ENCODE peak calls at places on chromosomes 2 and 18, in five cellular contexts. Z is colonic mucosa, F is heart left ventricle, N is BE2C, W is aorta. G is an unnamed sample. For H3K36me3 and H3K4me1, the result is how much of the 10 kb centered on the place peaks cover.

GRCh38 chr2:109247812-109248211 is 118.8 kb downstream of the SH3RF3 start:
- DNase-seq in W (no peak), Z (no peak), F (no peak), N (no peak), G (no peak)

GRCh38 chr2:7203056-7203467 is 285.9 kb downstream of the RNF144A start:
- DNase-seq in Z (peak), W (peak), F (peak), N (peak), G (no peak)

GRCh38 chr18:65567372-65567771 is 183.4 kb upstream of the CDH7 start:
- DNase-seq in W (no peak), F (no peak), N (no peak), Z (no peak), G (no peak)

GRCh38 chr18:36636237-36636792 is 192.5 kb downstream of the TPGS2 start:
- DNase-seq in W (no peak), N (no peak), Z (no peak), F (no peak), G (no peak)

GRCh38 chr2:112166801-112167499 is 28.8 kb downstream of the FBLN7 start:
- DNase-seq in W (no peak), Z (no peak), F (no peak), N (no peak), G (no peak)

GRCh38 chr2:99140860-99141109 is 722 bp upstream of the C2orf15 start:
- DNase-seq in Z (no peak), F (no peak), N (no peak), W (no peak), G (no peak)

GRCh38 chr2:91477731-91478672 is 2786.5 kb downstream of the RPIA start:
- DNase-seq in N (peak), W (peak), Z (no peak), F (peak), G (peak)

GRCh38 chr2:80086831-80087230 is 217.7 kb downstream of the LRRTM1 start:
- DNase-seq in F (no peak), N (peak), Z (no peak), W (no peak), G (no peak)

GRCh38 chr2:206657087-206657486 is 14.8 kb downstream of the FAM237A start:
- DNase-seq in N (no peak), W (no peak), Z (no peak), F (no peak), G (no peak)

GRCh38 chr2:28049416-28049815 is 158.9 kb downstream of the BABAM2 start:
- DNase-seq in N (no peak), Z (no peak), F (no peak), W (no peak), G (no peak)
- H3K36me3 ChIP-seq in N (under half), Z (under half), F (under half), W (under half), G (under half)

DNA sequence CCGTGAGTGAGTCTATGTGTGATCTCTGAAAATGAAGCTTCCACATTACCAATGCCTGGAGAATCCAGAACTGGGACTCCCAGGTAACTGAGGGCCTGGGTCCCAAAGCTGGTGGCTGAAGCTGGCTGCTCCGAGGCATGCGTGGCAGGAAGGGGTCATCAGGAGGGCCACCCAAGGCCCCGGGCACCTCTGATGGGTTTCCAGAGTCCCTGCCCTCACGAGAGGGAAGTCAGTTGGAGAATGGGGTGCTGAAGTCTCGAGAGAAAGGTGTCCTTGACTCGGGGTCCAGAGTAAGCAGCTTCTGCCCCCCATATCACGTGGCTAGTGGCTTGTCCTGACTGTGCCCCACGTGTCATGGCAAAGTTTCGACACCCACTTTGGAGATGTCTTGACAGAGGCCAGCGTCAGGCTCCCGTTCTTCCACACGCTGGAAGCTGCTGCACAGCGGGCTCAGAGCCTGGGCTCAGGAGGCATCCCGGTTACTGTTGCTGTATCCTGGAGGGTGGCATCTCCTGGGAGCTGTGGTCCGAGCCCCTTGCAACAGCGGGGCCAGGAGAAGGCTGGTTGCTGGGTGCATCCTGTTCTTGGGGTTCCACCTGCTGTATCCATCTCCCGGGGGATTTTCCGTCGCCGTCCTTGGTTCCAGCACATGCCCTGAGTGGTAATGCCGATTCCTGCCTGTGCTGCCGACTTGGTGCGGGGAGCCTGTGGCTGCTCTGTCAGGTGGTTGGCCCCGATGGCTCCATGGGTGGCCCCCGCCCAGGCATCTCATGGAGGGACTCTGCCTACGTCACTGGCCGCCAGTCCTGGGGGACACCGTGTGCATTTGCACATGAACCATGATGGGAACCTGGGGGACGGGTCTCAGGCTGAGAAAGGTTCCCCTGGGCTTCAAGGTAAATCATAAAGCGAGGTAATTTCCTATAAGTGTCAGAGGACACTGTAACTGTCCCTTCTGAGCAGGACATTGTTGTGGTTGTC is 183.3 kb upstream of the HDAC4 start:
- DNase-seq in W (peak), F (no peak), N (no peak), Z (no peak), G (no peak)
- H3K4me1 ChIP-seq in W (under half), F (under half), N (under half), Z (under half), G (under half)

DNA sequence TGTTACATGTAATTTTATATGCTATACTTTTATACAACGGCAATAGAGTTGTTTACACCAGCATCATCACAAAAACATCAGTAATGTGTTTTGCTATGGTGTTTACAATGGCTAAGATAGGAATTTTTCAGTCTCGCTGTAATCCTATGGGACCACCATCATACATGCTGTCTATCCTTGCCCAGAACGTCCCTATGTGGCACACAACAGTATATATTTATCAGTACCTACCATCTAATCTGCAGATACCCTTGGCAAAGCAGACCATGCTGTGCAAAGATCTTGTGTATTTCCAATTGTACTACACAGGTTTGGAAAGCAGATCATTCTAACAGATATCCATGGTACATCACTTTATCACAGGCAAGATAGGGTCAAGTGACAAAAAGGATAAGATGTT is 15.3 kb downstream of the RPL31 start:
- DNase-seq in N (no peak), F (no peak), Z (no peak), W (no peak), G (no peak)
- H3K36me3 ChIP-seq in N (under half), F (under half), Z (under half), W (under half), G (under half)

GRCh38 chr2:149077861-149078260 is 39.4 kb downstream of the LYPD6B start:
- DNase-seq in N (no peak), F (no peak), W (no peak), Z (no peak), G (no peak)

GRCh38 chr2:149080964-149081363 is 42.5 kb downstream of the LYPD6B start:
- DNase-seq in W (no peak), N (no peak), F (no peak), Z (no peak), G (no peak)

GRCh38 chr2:149076863-149077412 is 38.4 kb downstream of the LYPD6B start:
- DNase-seq in F (no peak), W (no peak), Z (no peak), N (no peak), G (no peak)

GRCh38 chr2:149082781-149083180 is 44.3 kb downstream of the LYPD6B start:
- DNase-seq in Z (no peak), N (no peak), F (no peak), W (no peak), G (no peak)

GRCh38 chr2:149080104-149080503 is 41.6 kb downstream of the LYPD6B start:
- DNase-seq in F (no peak), Z (no peak), N (no peak), W (no peak), G (no peak)
- H3K4me1 ChIP-seq in F (under half), Z (under half), N (under half), W (under half), G (under half)

DNA sequence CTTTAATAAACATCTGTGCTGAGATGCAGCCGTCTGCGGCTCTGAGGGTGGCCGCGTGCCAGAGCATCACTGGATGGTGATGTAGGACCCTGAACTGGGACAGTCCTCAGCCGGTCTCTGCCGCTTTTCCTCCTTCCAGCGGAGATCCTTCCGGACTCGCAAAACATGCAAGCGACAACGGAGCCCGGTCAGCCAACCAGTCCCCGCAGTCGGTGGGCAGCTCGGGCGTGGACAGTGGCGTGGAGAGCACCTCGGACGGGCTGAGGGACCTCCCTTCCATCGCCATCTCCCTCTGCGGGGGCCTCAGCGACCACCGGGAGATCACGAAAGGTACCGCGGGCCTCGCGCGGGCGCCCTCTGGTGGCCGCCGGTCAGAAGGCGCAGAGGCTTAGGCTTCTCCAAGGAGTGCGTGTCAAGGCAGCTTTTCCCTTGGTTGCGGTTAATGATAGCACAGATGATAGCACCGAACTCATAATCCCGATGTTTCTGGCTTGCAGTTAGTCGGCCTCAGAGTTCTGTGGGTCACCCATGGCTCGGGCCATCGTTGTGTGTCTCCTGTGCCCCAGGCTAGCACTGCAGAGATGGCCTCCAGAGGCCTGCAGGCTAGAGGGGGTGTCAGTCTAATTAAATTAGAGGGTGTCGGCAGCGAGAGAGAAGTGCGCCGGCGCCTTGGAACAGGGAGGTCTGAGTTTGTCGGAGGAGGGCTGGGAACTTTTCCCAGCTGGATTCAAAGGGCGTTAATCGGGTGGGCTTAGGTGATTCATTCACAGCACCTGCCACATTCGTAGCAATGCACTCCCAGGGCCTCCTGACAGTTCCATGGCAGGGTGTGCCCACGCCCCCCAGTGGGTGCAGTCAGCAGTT is 38.5 kb downstream of the LPIN1 start:
- DNase-seq in N (peak), W (no peak), Z (peak), F (peak), G (no peak)
- H3K36me3 ChIP-seq in N (half or more), W (under half), Z (under half), F (under half), G (under half)

GRCh38 chr2:201149064-201149820 is 33.3 kb downstream of the CFLAR start:
- DNase-seq in W (no peak), Z (peak), N (no peak), F (no peak), G (peak)
- H3K4me1 ChIP-seq in W (under half), Z (under half), N (under half), F (under half), G (half or more)

DNA sequence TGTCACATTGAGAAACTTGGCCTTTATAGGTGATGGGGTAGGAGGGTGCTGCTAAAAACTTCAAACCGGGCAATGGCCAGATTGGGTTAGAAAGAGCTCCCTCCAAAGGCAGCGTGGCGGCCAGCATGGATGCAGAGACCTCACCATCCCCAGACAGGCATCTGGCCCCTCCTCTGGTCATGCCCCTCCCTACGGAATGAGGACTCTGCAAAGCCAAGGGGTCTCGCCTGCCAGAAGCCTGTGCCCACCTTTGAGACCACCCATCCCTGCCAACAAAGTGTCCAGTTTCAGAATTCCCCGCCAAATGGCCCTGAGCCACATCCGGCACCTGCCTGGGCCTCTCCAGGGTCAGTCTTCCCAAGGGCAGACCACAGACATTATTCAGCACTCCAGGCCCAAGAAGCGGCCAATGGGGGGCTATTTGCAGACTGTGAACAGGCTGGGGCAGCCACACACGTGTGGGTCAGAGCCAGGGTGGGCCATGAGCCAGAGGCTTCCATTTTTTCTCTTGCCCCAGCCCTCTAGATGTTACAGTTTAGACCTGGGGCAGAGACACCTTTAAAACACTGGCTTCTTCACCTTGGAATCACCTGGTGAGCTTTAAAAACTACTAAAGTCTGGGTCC is 4.2 kb upstream of the ATP6V1B1 start:
- DNase-seq in F (no peak), Z (peak), N (no peak), W (no peak), G (no peak)
- H3K36me3 ChIP-seq in F (under half), Z (under half), N (under half), W (under half), G (under half)

G was measured in Caco-2.